ENCODE peak calls at places on chromosomes 5 and 9, in ten cellular contexts. V is neural progenitor cell; D is tibial nerve; P is GM10248; I is activated naive CD4-positive, alpha-beta T cell treated with Interleukin-2 at 50 U/mL for 16 hours; A is hepatocyte; B is stimulated activated CD8-positive, alpha-beta memory T cell treated with anti-CD3 and anti-CD28 coated beads, Interleukin-7, amount 100 ng/mL, for 48 hours; C is stimulated activated CD4-positive, alpha-beta T cell treated with anti-CD3 and anti-CD28 coated beads, TNF-alpha, amount 100 ng/mL, for 4 hours; S is WTC11; E is NCI-H1105. L is an unnamed sample.

GRCh38 chr9:132319421-132320110 is 35.2 kb downstream of the SETX start:
- DNase-seq in C (no peak), S (no peak), A (no peak), I (no peak), V (peak; percentile 35), D (no peak), P (no peak), E (no peak), B (no peak), L (peak; percentile 88)

GRCh38 chr5:151628112-151628823 is 37.1 kb upstream of the FAT2 start:
- DNase-seq in E (no peak), C (no peak), A (no peak), B (no peak), V (no peak), D (peak; percentile 45), P (no peak), I (no peak), S (no peak), L (no peak)

GRCh38 chr5:163894645-163895044 is 389.2 kb downstream of the MAT2B start:
- DNase-seq in I (no peak), C (no peak), S (no peak), E (no peak), D (no peak), V (no peak), A (no peak), B (no peak), P (no peak), L (no peak)

GRCh38 chr5:61055434-61056006 is 106.7 kb downstream of the SMIM15 start:
- DNase-seq in I (no peak), C (no peak), E (peak; percentile 36), P (peak; percentile 23), A (peak; percentile 57), B (no peak), D (no peak), V (peak; percentile 52), S (no peak), L (peak; percentile 67)

GRCh38 chr9:70474413-70474812 is 60.0 kb upstream of the KLF9 start:
- DNase-seq in C (no peak), I (no peak), E (no peak), B (no peak), D (no peak), P (no peak), A (no peak), V (no peak), S (no peak), L (no peak)

GRCh38 chr5:73152411-73153388 is 20.3 kb upstream of the TMEM174 start:
- DNase-seq in B (no peak), E (no peak), V (no peak), P (no peak), A (no peak), C (no peak), S (no peak), I (no peak), D (no peak), L (peak; percentile 72)

GRCh38 chr5:134989291-134989830 is 21.7 kb downstream of the CATSPER3 start:
- DNase-seq in C (no peak), E (no peak), P (no peak), A (no peak), S (no peak), B (no peak), D (no peak), I (no peak), V (no peak), L (peak; percentile 50)

GRCh38 chr5:35789732-35790461 is 66.8 kb upstream of the IL7R start:
- DNase-seq in S (no peak), C (no peak), D (no peak), P (no peak), V (no peak), A (no peak), E (no peak), I (no peak), B (no peak), L (no peak)

GRCh38 chr5:154860123-154860522 is 1.7 kb downstream of the CNOT8 start:
- DNase-seq in S (no peak), C (no peak), E (no peak), A (no peak), D (no peak), B (no peak), V (peak; percentile 25), P (no peak), I (peak; percentile 13), L (peak; percentile 74)

GRCh38 chr5:1011226-1011631 is 2.6 kb downstream of the NKD2 start:
- DNase-seq in C (no peak), B (peak; percentile 37), S (peak; percentile 87), I (peak; percentile 30), V (peak; percentile 76), E (peak; percentile 64), A (peak; percentile 63), P (peak; percentile 80), D (no peak), L (peak; percentile 79)

GRCh38 chr9:123569343-123569694 is 213.3 kb downstream of the CRB2 start:
- DNase-seq in E (no peak), D (no peak), B (no peak), P (no peak), V (no peak), C (no peak), S (no peak), A (no peak), I (no peak), L (no peak)

GRCh38 chr9:134734270-134734669 is 92.7 kb downstream of the COL5A1 start:
- DNase-seq in B (no peak), D (peak; percentile 68), V (no peak), C (no peak), A (peak; percentile 54), P (no peak), I (no peak), S (no peak), E (no peak), L (no peak)

GRCh38 chr5:179125789-179126505 is 65.8 kb downstream of the ZNF354C start:
- DNase-seq in C (no peak), V (no peak), I (no peak), E (no peak), D (no peak), P (no peak), A (no peak), S (no peak), B (no peak), L (no peak)

GRCh38 chr5:83527191-83527590 is 55.6 kb downstream of the VCAN start:
- DNase-seq in D (no peak), C (no peak), E (no peak), P (no peak), B (no peak), I (no peak), A (no peak), V (no peak), S (no peak), L (no peak)

GRCh38 chr9:120935383-120935857 is 8.8 kb upstream of the TRAF1 start:
- DNase-seq in E (peak; percentile 86), P (no peak), B (no peak), S (no peak), A (peak; percentile 88), I (no peak), V (no peak), C (no peak), D (peak; percentile 99), L (no peak)

GRCh38 chr9:88300556-88300955 is 87.7 kb upstream of the SPIN1 start:
- DNase-seq in D (no peak), A (no peak), V (no peak), I (no peak), B (no peak), S (no peak), C (no peak), E (no peak), P (no peak), L (no peak)

GRCh38 chr9:23590601-23591000 is 235.4 kb downstream of the ELAVL2 start:
- DNase-seq in D (no peak), I (no peak), P (no peak), S (no peak), A (no peak), C (no peak), E (no peak), V (no peak), B (no peak), L (peak; percentile 23)

GRCh38 chr5:1498623-1499416 is 24.9 kb downstream of the LPCAT1 start:
- DNase-seq in V (no peak), E (no peak), A (no peak), D (no peak), I (no peak), S (no peak), C (no peak), P (peak; percentile 68), B (no peak), L (no peak)

L was measured in mesendoderm.